ENCODE peak calls at places on chromosome 5, in four cellular contexts. R is HepG2, C is K562, Y is A549. W is an unnamed sample.

GRCh38 chr5:158880514-158881001 is 219.2 kb downstream of the EBF1 start:
- DNase-seq in C (no peak), Y (no peak), R (no peak), W (no peak)

GRCh38 chr5:137305971-137306592 is 193.0 kb downstream of the SPOCK1 start:
- DNase-seq in R (no peak), Y (no peak), C (no peak), W (no peak)

GRCh38 chr5:134177197-134178171 is 734 bp upstream of the SKP1 start:
- DNase-seq in C (peak), Y (peak), R (peak), W (no peak)

GRCh38 chr5:124583469-124584350 is 162.7 kb downstream of the ZNF608 start:
- DNase-seq in R (peak), C (peak), Y (peak), W (no peak)

GRCh38 chr5:60538955-60539866 is 160.8 kb downstream of the DEPDC1B start:
- DNase-seq in Y (no peak), R (no peak), C (no peak), W (no peak)

GRCh38 chr5:171724771-171725609 is 60.6 kb upstream of the SMIM23 start:
- DNase-seq in Y (no peak), C (no peak), R (no peak), W (no peak)

GRCh38 chr5:40549611-40550010 is 130.1 kb upstream of the PTGER4 start:
- DNase-seq in Y (no peak), C (no peak), R (no peak), W (no peak)

GRCh38 chr5:34045996-34046395 is 3.0 kb upstream of the C1QTNF3 start:
- DNase-seq in R (peak), C (no peak), Y (no peak), W (no peak)

GRCh38 chr5:19928556-19929421 is 59.2 kb downstream of the CDH18 start:
- DNase-seq in C (no peak), R (peak), Y (peak), W (no peak)

GRCh38 chr5:26024774-26025173 is 1013.6 kb downstream of the CDH9 start:
- DNase-seq in Y (no peak), R (peak), C (no peak), W (peak)

GRCh38 chr5:160159991-160160826 is 41.0 kb upstream of the PWWP2A start:
- DNase-seq in R (no peak), C (no peak), Y (no peak), W (peak)

GRCh38 chr5:51829226-51829625 is 446.0 kb downstream of the ISL1 start:
- DNase-seq in R (no peak), C (no peak), Y (no peak), W (no peak)

GRCh38 chr5:44389410-44389879 is at the start of gene FGF10:
- DNase-seq in R (no peak), C (no peak), Y (no peak), W (peak)

GRCh38 chr5:32217886-32218396 is 43.8 kb upstream of the GOLPH3 start:
- DNase-seq in R (peak), Y (no peak), C (no peak), W (no peak)

GRCh38 chr5:125595095-125595494 is 828.1 kb upstream of the GRAMD2B start:
- DNase-seq in R (no peak), Y (no peak), C (no peak), W (no peak)

GRCh38 chr5:73213566-73213998 is 40.6 kb downstream of the TMEM174 start:
- DNase-seq in C (no peak), R (no peak), Y (no peak), W (no peak)

GRCh38 chr5:113156271-113156878 is 179.8 kb downstream of the DCP2 start:
- DNase-seq in R (no peak), Y (no peak), C (no peak), W (no peak)

GRCh38 chr5:150781706-150782614 is 3.4 kb downstream of the SMIM3 start:
- DNase-seq in R (peak), C (no peak), Y (no peak), W (no peak)

GRCh38 chr5:142143878-142144277 is 35.3 kb downstream of the NDFIP1 start:
- DNase-seq in C (peak), Y (peak), R (peak), W (no peak)

GRCh38 chr5:153515269-153515668 is 24.8 kb downstream of the GRIA1 start:
- DNase-seq in C (no peak), R (no peak), Y (no peak), W (no peak)

GRCh38 chr5:160469156-160470144 is 47.8 kb downstream of the PTTG1 start:
- DNase-seq in Y (no peak), R (no peak), C (no peak), W (no peak)

GRCh38 chr5:113256671-113257452 is 177.9 kb downstream of the TSSK1B start:
- DNase-seq in C (no peak), Y (no peak), R (no peak), W (no peak)

GRCh38 chr5:154132718-154133307 is 57.7 kb upstream of the GALNT10 start:
- DNase-seq in Y (no peak), R (no peak), C (no peak), W (no peak)

GRCh38 chr5:88203977-88204735 is 64.5 kb downstream of the TMEM161B start:
- DNase-seq in Y (no peak), C (no peak), R (no peak), W (no peak)

GRCh38 chr5:66958984-66959641 is 237.5 kb downstream of the CD180 start:
- DNase-seq in C (no peak), Y (no peak), R (no peak), W (peak)

GRCh38 chr5:139181835-139182452 is 16.2 kb downstream of the SIL1 start:
- DNase-seq in R (no peak), C (no peak), Y (no peak), W (no peak)

GRCh38 chr5:157750320-157750719 is 6.8 kb downstream of the LSM11 start:
- DNase-seq in Y (no peak), R (no peak), C (no peak), W (no peak)

GRCh38 chr5:41181691-41182564 is 31.4 kb downstream of the C6 start:
- DNase-seq in C (no peak), Y (no peak), R (peak), W (no peak)

GRCh38 chr5:155087036-155087435 is 73.5 kb downstream of the KIF4B start:
- DNase-seq in Y (no peak), C (no peak), R (no peak), W (no peak)

GRCh38 chr5:168652516-168652915 is 73.3 kb upstream of the PANK3 start:
- DNase-seq in Y (no peak), R (no peak), C (no peak), W (no peak)

GRCh38 chr5:126864042-126864688 is 87.2 kb downstream of the LMNB1 start:
- DNase-seq in R (no peak), Y (peak), C (peak), W (peak)

GRCh38 chr5:135934939-135935338 is 19.8 kb downstream of the LECT2 start:
- DNase-seq in Y (no peak), R (no peak), C (no peak), W (no peak)

GRCh38 chr5:850511-851006 is at the start of gene ZDHHC11:
- DNase-seq in Y (no peak), R (peak), C (peak), W (peak)

GRCh38 chr5:1762121-1762877 is 37.3 kb downstream of the MRPL36 start:
- DNase-seq in Y (no peak), R (no peak), C (no peak), W (no peak)

GRCh38 chr5:59034498-59035186 is 451.8 kb downstream of the RAB3C start:
- DNase-seq in R (no peak), Y (no peak), C (no peak), W (no peak)

GRCh38 chr5:140242890-140243585 is 59.9 kb downstream of the PFDN1 start:
- DNase-seq in C (no peak), R (no peak), Y (no peak), W (no peak)

GRCh38 chr5:57366744-57367143 is 115.9 kb downstream of the ACTBL2 start:
- DNase-seq in Y (peak), R (peak), C (no peak), W (no peak)

GRCh38 chr5:57370376-57370775 is 112.2 kb downstream of the ACTBL2 start:
- DNase-seq in Y (no peak), R (no peak), C (no peak), W (no peak)

GRCh38 chr5:57368010-57368409 is 114.6 kb downstream of the ACTBL2 start:
- DNase-seq in Y (no peak), R (no peak), C (no peak), W (no peak)
- TF ChIP-seq NR3C1 in Y (no peak), R (no peak), C (no peak), W (no peak)

GRCh38 chr5:181170996-181171395 is 23.6 kb downstream of the OR2V2 start:
- DNase-seq in Y (no peak), R (no peak), C (no peak), W (no peak)
- TF ChIP-seq NR3C1 in Y (no peak), R (no peak), C (no peak), W (no peak)

GRCh38 chr5:76086060-76086459 is 2.9 kb downstream of the SV2C start:
- DNase-seq in C (no peak), R (no peak), Y (no peak), W (no peak)

GRCh38 chr5:76085286-76085579 is 2.0 kb downstream of the SV2C start:
- DNase-seq in R (no peak), Y (no peak), C (no peak), W (no peak)

GRCh38 chr5:76083555-76084495 is 642 bp downstream of the SV2C start:
- DNase-seq in Y (no peak), R (no peak), C (no peak), W (peak)

GRCh38 chr5:76082790-76083554 is at the start of gene SV2C:
- DNase-seq in C (no peak), Y (no peak), R (no peak), W (peak)

GRCh38 chr5:76084496-76085285 is 1.5 kb downstream of the SV2C start:
- DNase-seq in Y (no peak), C (peak), R (no peak), W (peak)
- TF ChIP-seq NR3C1 in Y (no peak), C (no peak), R (no peak), W (no peak)

GRCh38 chr5:176174345-176175025 is 63.7 kb upstream of the SIMC1 start:
- DNase-seq in C (no peak), Y (no peak), R (no peak), W (no peak)
- TF ChIP-seq NR3C1 in C (no peak), Y (no peak), R (no peak), W (no peak)

GRCh38 chr5:146965781-146966659 is 87.5 kb upstream of the PPP2R2B start:
- DNase-seq in R (peak), C (peak), Y (peak), W (peak)
- TF ChIP-seq NR3C1 in R (no peak), C (no peak), Y (no peak), W (no peak)

DNA sequence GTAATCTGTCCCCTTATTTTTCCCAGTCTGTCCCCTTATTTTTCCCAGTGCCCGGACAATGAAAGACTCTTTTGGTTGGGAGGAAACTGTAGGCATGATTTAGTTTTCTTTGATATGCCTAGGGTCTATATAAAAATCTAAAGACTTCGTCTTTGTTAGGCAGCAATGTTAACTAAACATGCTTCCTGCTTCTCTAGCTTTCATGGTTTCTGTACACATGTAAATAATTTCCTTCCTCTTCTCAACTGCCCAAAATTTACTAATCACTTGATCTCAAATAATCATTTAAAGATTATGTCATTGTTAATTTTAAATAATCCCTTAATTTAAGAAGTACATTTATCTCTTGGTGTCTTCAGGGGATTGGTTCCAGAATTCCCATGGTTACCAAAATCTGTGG is 47.8 kb upstream of the RAPGEF6 start:
- DNase-seq in C (no peak), Y (no peak), R (no peak), W (no peak)
- TF ChIP-seq NR3C1 in C (no peak), Y (no peak), R (no peak), W (no peak)